ENCODE peak calls at places on chromosomes 13 and 19, in five cellular contexts. One of them, this sample, is unnamed.

GRCh38 chr13:47094734-47095434 is 198.0 kb upstream of the HTR2A start:
- DNase-seq in stomach: no peak
- DNase-seq in esophagus squamous epithelium: no peak
- DNase-seq in tibial nerve: no peak
- DNase-seq in adrenal gland: no peak
- DNase-seq in this sample: no peak

GRCh38 chr13:83048419-83048818 is 833.9 kb downstream of the SLITRK1 start:
- DNase-seq in tibial nerve: no peak
- DNase-seq in adrenal gland: no peak
- DNase-seq in stomach: no peak
- DNase-seq in esophagus squamous epithelium: no peak
- DNase-seq in this sample: no peak

GRCh38 chr19:47190167-47190727 is 40.8 kb downstream of the BBC3 start:
- DNase-seq in esophagus squamous epithelium: no peak
- DNase-seq in tibial nerve: no peak
- DNase-seq in adrenal gland: peak; percentile 68
- DNase-seq in stomach: peak; percentile 90
- DNase-seq in this sample: peak; percentile 77

GRCh38 chr13:50365300-50365682 is 350.0 kb downstream of the KCNRG start:
- DNase-seq in esophagus squamous epithelium: no peak
- DNase-seq in stomach: no peak
- DNase-seq in adrenal gland: no peak
- DNase-seq in tibial nerve: no peak
- DNase-seq in this sample: no peak

GRCh38 chr13:74243637-74244526 is 109.7 kb upstream of the KLF12 start:
- DNase-seq in stomach: no peak
- DNase-seq in tibial nerve: no peak
- DNase-seq in adrenal gland: no peak
- DNase-seq in esophagus squamous epithelium: no peak
- DNase-seq in this sample: no peak

GRCh38 chr13:112657850-112658445 is 31.9 kb upstream of the ATP11A start:
- DNase-seq in tibial nerve: no peak
- DNase-seq in adrenal gland: no peak
- DNase-seq in stomach: no peak
- DNase-seq in esophagus squamous epithelium: no peak
- DNase-seq in this sample: peak; percentile 23

GRCh38 chr13:46530084-46530935 is 22.7 kb upstream of the LRCH1 start:
- DNase-seq in tibial nerve: no peak
- DNase-seq in adrenal gland: no peak
- DNase-seq in esophagus squamous epithelium: no peak
- DNase-seq in stomach: no peak
- DNase-seq in this sample: no peak

GRCh38 chr13:99287544-99287943 is 19.7 kb downstream of the GPR183 start:
- DNase-seq in stomach: no peak
- DNase-seq in esophagus squamous epithelium: no peak
- DNase-seq in adrenal gland: no peak
- DNase-seq in tibial nerve: no peak
- DNase-seq in this sample: no peak

GRCh38 chr19:40139533-40140287 is 49.0 kb upstream of the ZNF780A start:
- DNase-seq in stomach: no peak
- DNase-seq in adrenal gland: peak; percentile 25
- DNase-seq in tibial nerve: peak; percentile 33
- DNase-seq in esophagus squamous epithelium: no peak
- DNase-seq in this sample: no peak

GRCh38 chr13:22801402-22802003 is 379.3 kb upstream of the SGCG start:
- DNase-seq in tibial nerve: no peak
- DNase-seq in stomach: no peak
- DNase-seq in esophagus squamous epithelium: no peak
- DNase-seq in adrenal gland: no peak
- DNase-seq in this sample: no peak

GRCh38 chr19:19185853-19186728 is 5.9 kb downstream of the BORCS8 start:
- DNase-seq in adrenal gland: peak; percentile 40
- DNase-seq in tibial nerve: no peak
- DNase-seq in stomach: peak; percentile 37
- DNase-seq in esophagus squamous epithelium: no peak
- DNase-seq in this sample: peak; percentile 24

GRCh38 chr19:9018163-9018875 is 8.1 kb upstream of the MUC16 start:
- DNase-seq in esophagus squamous epithelium: no peak
- DNase-seq in adrenal gland: no peak
- DNase-seq in stomach: no peak
- DNase-seq in tibial nerve: no peak
- DNase-seq in this sample: no peak

GRCh38 chr19:737591-738093 is 13.3 kb upstream of the MISP start:
- DNase-seq in esophagus squamous epithelium: no peak
- DNase-seq in stomach: peak; percentile 52
- DNase-seq in adrenal gland: no peak
- DNase-seq in tibial nerve: peak; percentile 24
- DNase-seq in this sample: no peak

GRCh38 chr13:100506154-100506553 is 82.4 kb downstream of the GGACT start:
- DNase-seq in stomach: no peak
- DNase-seq in tibial nerve: no peak
- DNase-seq in adrenal gland: no peak
- DNase-seq in esophagus squamous epithelium: no peak
- DNase-seq in this sample: no peak

GRCh38 chr19:52258426-52258825 is 11.0 kb upstream of the ZNF766 start:
- DNase-seq in adrenal gland: no peak
- DNase-seq in stomach: no peak
- DNase-seq in esophagus squamous epithelium: no peak
- DNase-seq in tibial nerve: no peak
- DNase-seq in this sample: no peak

GRCh38 chr13:51426982-51427381 is 25.9 kb downstream of the INTS6 start:
- DNase-seq in tibial nerve: no peak
- DNase-seq in esophagus squamous epithelium: no peak
- DNase-seq in adrenal gland: no peak
- DNase-seq in stomach: no peak
- DNase-seq in this sample: no peak

GRCh38 chr19:56261145-56261544 is 11.4 kb upstream of the EDDM13 start:
- DNase-seq in adrenal gland: no peak
- DNase-seq in esophagus squamous epithelium: no peak
- DNase-seq in stomach: no peak
- DNase-seq in tibial nerve: no peak
- DNase-seq in this sample: no peak

GRCh38 chr13:21033224-21033855 is 28.0 kb downstream of the LATS2 start:
- DNase-seq in adrenal gland: peak; percentile 83
- DNase-seq in tibial nerve: peak; percentile 57
- DNase-seq in esophagus squamous epithelium: no peak
- DNase-seq in stomach: peak; percentile 69
- DNase-seq in this sample: peak; percentile 86

GRCh38 chr19:3783660-3784584 is 2.3 kb downstream of the MATK start:
- DNase-seq in adrenal gland: no peak
- DNase-seq in stomach: no peak
- DNase-seq in tibial nerve: no peak
- DNase-seq in esophagus squamous epithelium: no peak
- DNase-seq in this sample: no peak

GRCh38 chr13:48939728-48940127 is 36.0 kb upstream of the FNDC3A start:
- DNase-seq in esophagus squamous epithelium: no peak
- DNase-seq in stomach: no peak
- DNase-seq in adrenal gland: no peak
- DNase-seq in tibial nerve: no peak
- DNase-seq in this sample: no peak

GRCh38 chr19:39237200-39238184 is 7.3 kb downstream of the IFNL3 start:
- DNase-seq in stomach: peak; percentile 93
- DNase-seq in adrenal gland: no peak
- DNase-seq in esophagus squamous epithelium: no peak
- DNase-seq in tibial nerve: no peak
- DNase-seq in this sample: peak; percentile 92

GRCh38 chr13:90918551-90918950 is 428.9 kb upstream of the MIR17HG start:
- DNase-seq in stomach: no peak
- DNase-seq in esophagus squamous epithelium: no peak
- DNase-seq in adrenal gland: no peak
- DNase-seq in tibial nerve: no peak
- DNase-seq in this sample: no peak

GRCh38 chr19:55058781-55059610 is 4.0 kb downstream of the RDH13 start:
- DNase-seq in tibial nerve: no peak
- DNase-seq in esophagus squamous epithelium: no peak
- DNase-seq in stomach: no peak
- DNase-seq in adrenal gland: no peak
- DNase-seq in this sample: no peak

GRCh38 chr13:35530147-35530546 is 53.7 kb upstream of the MAB21L1 start:
- DNase-seq in esophagus squamous epithelium: no peak
- DNase-seq in stomach: no peak
- DNase-seq in tibial nerve: no peak
- DNase-seq in adrenal gland: no peak
- DNase-seq in this sample: no peak

GRCh38 chr19:38834590-38834989 is 3.0 kb upstream of the ECH1 start:
- DNase-seq in tibial nerve: no peak
- DNase-seq in adrenal gland: no peak
- DNase-seq in stomach: no peak
- DNase-seq in esophagus squamous epithelium: no peak
- DNase-seq in this sample: no peak

DNA sequence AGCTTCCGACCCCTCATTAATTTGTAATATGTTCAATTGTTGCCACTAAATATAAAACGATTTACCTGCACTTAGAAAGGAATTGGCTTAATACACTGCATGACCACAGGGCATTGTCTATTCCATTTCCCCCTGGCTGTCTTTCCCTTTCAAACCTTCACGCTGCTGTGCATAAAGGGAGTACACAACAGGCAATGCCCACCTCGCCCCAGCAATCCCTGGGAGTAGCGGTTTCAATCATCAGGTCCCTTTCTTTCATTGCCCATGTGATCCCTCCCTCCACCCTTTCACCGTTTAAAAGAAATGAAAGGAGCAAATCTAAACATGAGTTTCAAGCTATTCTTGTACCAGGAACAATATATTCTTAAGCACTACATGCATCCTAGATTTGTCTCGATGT is 123.3 kb upstream of the ARGLU1 start:
- DNase-seq in stomach: no peak
- DNase-seq in adrenal gland: no peak
- DNase-seq in tibial nerve: no peak
- DNase-seq in esophagus squamous epithelium: no peak
- DNase-seq in this sample: no peak
- TF ChIP-seq POLR2A in stomach: no peak
- TF ChIP-seq POLR2A in adrenal gland: no peak
- TF ChIP-seq POLR2A in tibial nerve: no peak
- TF ChIP-seq POLR2A in esophagus squamous epithelium: no peak
- TF ChIP-seq POLR2A in this sample: no peak

DNA sequence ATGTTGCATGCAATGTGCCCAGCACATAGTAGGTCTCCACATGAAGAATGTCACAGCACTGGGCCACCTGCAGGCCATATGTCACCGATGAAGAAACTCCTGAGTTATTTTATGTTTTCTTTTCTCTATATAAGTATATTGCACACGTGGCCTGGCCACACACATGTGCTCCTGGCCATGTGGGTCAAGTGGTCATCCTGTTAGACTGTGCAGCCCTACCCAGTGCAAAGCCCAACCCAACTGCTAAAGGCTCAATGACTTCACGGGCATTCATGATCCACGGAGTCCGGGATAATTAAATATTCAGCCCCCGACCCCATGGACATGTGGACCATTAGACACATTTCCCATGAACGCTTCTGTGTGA is 163.2 kb downstream of the TEX29 start:
- DNase-seq in stomach: peak; percentile 13
- DNase-seq in esophagus squamous epithelium: no peak
- DNase-seq in adrenal gland: no peak
- DNase-seq in tibial nerve: no peak
- DNase-seq in this sample: no peak
- H3K27me3 ChIP-seq in stomach: no peaks in the 10 kb centered on the region
- H3K27me3 ChIP-seq in esophagus squamous epithelium: peaks cover 26% of the 10 kb centered on the region
- H3K27me3 ChIP-seq in adrenal gland: no peaks in the 10 kb centered on the region
- H3K27me3 ChIP-seq in tibial nerve: no peaks in the 10 kb centered on the region
- H3K27me3 ChIP-seq in this sample: peaks cover 4% of the 10 kb centered on the region

GRCh38 chr13:94331281-94331680 is 148.2 kb downstream of the DCT start:
- DNase-seq in tibial nerve: no peak
- DNase-seq in stomach: no peak
- DNase-seq in adrenal gland: no peak
- DNase-seq in esophagus squamous epithelium: no peak
- DNase-seq in this sample: no peak

GRCh38 chr13:94328336-94329041 is 151.0 kb downstream of the DCT start:
- DNase-seq in tibial nerve: no peak
- DNase-seq in stomach: no peak
- DNase-seq in adrenal gland: no peak
- DNase-seq in esophagus squamous epithelium: no peak
- DNase-seq in this sample: no peak

GRCh38 chr13:94330552-94331071 is 148.9 kb downstream of the DCT start:
- DNase-seq in adrenal gland: no peak
- DNase-seq in esophagus squamous epithelium: no peak
- DNase-seq in stomach: no peak
- DNase-seq in tibial nerve: no peak
- DNase-seq in this sample: no peak

GRCh38 chr13:94329277-94329676 is 150.2 kb downstream of the DCT start:
- DNase-seq in adrenal gland: peak; percentile 45
- DNase-seq in stomach: no peak
- DNase-seq in tibial nerve: no peak
- DNase-seq in esophagus squamous epithelium: no peak
- DNase-seq in this sample: no peak

GRCh38 chr13:94329754-94330551 is 149.5 kb downstream of the DCT start:
- DNase-seq in esophagus squamous epithelium: no peak
- DNase-seq in stomach: no peak
- DNase-seq in adrenal gland: peak; percentile 59
- DNase-seq in tibial nerve: peak; percentile 68
- DNase-seq in this sample: no peak
- H3K27ac ChIP-seq in esophagus squamous epithelium: peak overlapping the region; percentile 62
- H3K27ac ChIP-seq in stomach: peak overlapping the region; percentile 35
- H3K27ac ChIP-seq in adrenal gland: peak overlapping the region; percentile 75
- H3K27ac ChIP-seq in tibial nerve: peak overlapping the region; percentile 23
- H3K27ac ChIP-seq in this sample: no peak overlapping the region

GRCh38 chr13:29596064-29596418 is 553 bp upstream of the SLC7A1 start:
- DNase-seq in adrenal gland: no peak
- DNase-seq in esophagus squamous epithelium: no peak
- DNase-seq in stomach: no peak
- DNase-seq in tibial nerve: no peak
- DNase-seq in this sample: no peak

GRCh38 chr13:29595380-29596063 is at the start of gene SLC7A1:
- DNase-seq in tibial nerve: peak; percentile 30
- DNase-seq in esophagus squamous epithelium: peak; percentile 16
- DNase-seq in stomach: peak; percentile 85
- DNase-seq in adrenal gland: peak; percentile 63
- DNase-seq in this sample: peak; percentile 88

GRCh38 chr13:29593605-29594297 is 1.7 kb downstream of the SLC7A1 start:
- DNase-seq in esophagus squamous epithelium: no peak
- DNase-seq in tibial nerve: no peak
- DNase-seq in adrenal gland: no peak
- DNase-seq in stomach: no peak
- DNase-seq in this sample: no peak

GRCh38 chr13:29594310-29594709 is 1.2 kb downstream of the SLC7A1 start:
- DNase-seq in tibial nerve: peak; percentile 38
- DNase-seq in esophagus squamous epithelium: no peak
- DNase-seq in stomach: peak; percentile 53
- DNase-seq in adrenal gland: peak; percentile 28
- DNase-seq in this sample: peak; percentile 68

DNA sequence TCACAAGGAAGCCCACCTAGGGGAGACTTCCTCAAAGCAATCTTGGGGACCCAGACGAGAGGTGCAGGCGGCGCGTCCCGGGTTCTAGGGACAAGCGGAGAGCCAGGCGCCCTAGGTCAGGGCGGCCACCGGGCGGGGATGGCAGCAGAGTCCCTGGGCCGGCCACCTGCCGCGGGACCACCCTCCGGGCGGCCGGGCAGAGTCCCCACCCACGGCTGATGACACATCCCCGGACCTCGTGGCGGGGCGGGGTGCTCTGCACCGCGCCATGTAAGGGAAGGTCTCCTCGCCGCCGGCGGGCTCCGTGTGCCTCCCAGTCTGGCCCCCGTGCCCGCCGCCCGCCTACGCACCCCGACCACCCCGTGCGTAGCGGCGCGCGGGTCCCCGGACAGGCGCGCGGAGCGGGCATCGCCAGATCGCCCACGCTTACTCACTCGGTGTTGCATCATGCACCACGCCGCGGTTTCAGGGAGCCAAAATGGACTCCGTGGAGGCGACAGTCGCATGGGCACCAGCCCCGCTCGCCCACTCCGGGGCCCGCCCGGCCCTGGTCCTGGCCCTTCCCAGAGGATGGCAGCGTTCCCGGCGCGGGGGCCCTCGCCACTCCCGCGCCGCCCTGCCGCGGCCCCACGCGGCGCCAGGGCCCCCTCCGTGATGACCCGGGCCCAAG is 643 bp downstream of the SLC7A1 start:
- DNase-seq in stomach: peak; percentile 61
- DNase-seq in tibial nerve: peak; percentile 54
- DNase-seq in esophagus squamous epithelium: no peak
- DNase-seq in adrenal gland: peak; percentile 60
- DNase-seq in this sample: peak; percentile 64
- TF ChIP-seq POLR2A in stomach: no peak
- TF ChIP-seq POLR2A in tibial nerve: no peak
- TF ChIP-seq POLR2A in esophagus squamous epithelium: peak; percentile 35
- TF ChIP-seq POLR2A in adrenal gland: no peak
- TF ChIP-seq POLR2A in this sample: peak; percentile 53